ENCODE peak calls at places on chromosomes 6 and 20, in ten cellular contexts. H, P, D, N, J, I, O, Y, M and Z are unnamed samples.

GRCh38 chr6:134908906-134909516 is 40.9 kb downstream of the ALDH8A1 start:
- DNase-seq in H (no peak), P (no peak), D (peak; percentile 67), N (no peak), J (peak; percentile 91), I (no peak), O (no peak), Y (peak; percentile 91), M (peak; percentile 95), Z (peak; percentile 74)

GRCh38 chr6:163955131-163955530 is 540.6 kb downstream of the QKI start:
- DNase-seq in H (no peak), P (no peak), D (no peak), N (no peak), J (peak; percentile 88), I (no peak), O (no peak), Y (no peak), M (no peak), Z (no peak)

GRCh38 chr6:150535818-150536220 is 63.9 kb upstream of the PLEKHG1 start:
- DNase-seq in H (no peak), P (no peak), D (no peak), N (no peak), J (no peak), I (no peak), O (no peak), Y (no peak), M (no peak), Z (no peak)

GRCh38 chr6:156809034-156809433 is 31.9 kb downstream of the ARID1B start:
- DNase-seq in H (no peak), P (peak; percentile 29), D (peak; percentile 97), N (no peak), J (peak; percentile 57), I (no peak), O (no peak), Y (no peak), M (no peak), Z (no peak)

GRCh38 chr20:37914672-37915433 is 11.9 kb downstream of the VSTM2L start:
- DNase-seq in H (no peak), P (peak; percentile 92), D (no peak), N (no peak), J (no peak), I (peak; percentile 82), O (no peak), Y (no peak), M (no peak), Z (no peak)

GRCh38 chr6:116159782-116160524 is 34.0 kb upstream of the COL10A1 start:
- DNase-seq in H (no peak), P (no peak), D (no peak), N (no peak), J (no peak), I (no peak), O (no peak), Y (no peak), M (no peak), Z (no peak)

GRCh38 chr6:16450821-16451220 is 212.4 kb downstream of the GMPR start:
- DNase-seq in H (no peak), P (no peak), D (no peak), N (no peak), J (peak; percentile 56), I (no peak), O (no peak), Y (no peak), M (peak; percentile 60), Z (no peak)

GRCh38 chr6:117233146-117233545 is 32.2 kb upstream of the VGLL2 start:
- DNase-seq in H (no peak), P (no peak), D (no peak), N (no peak), J (peak; percentile 19), I (no peak), O (no peak), Y (no peak), M (no peak), Z (no peak)

GRCh38 chr6:47743744-47744143 is 38.1 kb upstream of the OPN5 start:
- DNase-seq in H (no peak), P (no peak), D (no peak), N (no peak), J (no peak), I (no peak), O (no peak), Y (no peak), M (no peak), Z (no peak)

GRCh38 chr6:159701413-159701999 is 8.5 kb upstream of the SOD2 start:
- DNase-seq in H (no peak), P (no peak), D (peak; percentile 58), N (no peak), J (peak; percentile 81), I (no peak), O (no peak), Y (no peak), M (peak; percentile 82), Z (no peak)

GRCh38 chr6:142537612-142538478 is 236.0 kb downstream of the ADGRG6 start:
- DNase-seq in H (no peak), P (peak; percentile 57), D (peak; percentile 78), N (no peak), J (peak; percentile 13), I (no peak), O (no peak), Y (no peak), M (peak; percentile 53), Z (no peak)

GRCh38 chr20:10786678-10787077 is 112.9 kb upstream of the JAG1 start:
- DNase-seq in H (no peak), P (no peak), D (no peak), N (no peak), J (no peak), I (no peak), O (no peak), Y (no peak), M (no peak), Z (no peak)

GRCh38 chr6:154466139-154466538 is 44.3 kb downstream of the CNKSR3 start:
- DNase-seq in H (no peak), P (no peak), D (no peak), N (no peak), J (no peak), I (no peak), O (no peak), Y (no peak), M (no peak), Z (no peak)

GRCh38 chr20:41268917-41269652 is 48.4 kb downstream of the ZHX3 start:
- DNase-seq in H (no peak), P (no peak), D (no peak), N (no peak), J (no peak), I (no peak), O (no peak), Y (no peak), M (no peak), Z (no peak)

GRCh38 chr6:37512400-37512958 is 12.8 kb upstream of the CCDC167 start:
- DNase-seq in H (no peak), P (peak; percentile 18), D (no peak), N (no peak), J (no peak), I (no peak), O (no peak), Y (no peak), M (no peak), Z (no peak)

GRCh38 chr6:1832844-1833787 is 223.4 kb downstream of the FOXC1 start:
- DNase-seq in H (no peak), P (peak; percentile 85), D (no peak), N (no peak), J (peak; percentile 30), I (peak; percentile 61), O (no peak), Y (peak; percentile 70), M (no peak), Z (no peak)

GRCh38 chr6:136039185-136039584 is 187.7 kb downstream of the PDE7B start:
- DNase-seq in H (no peak), P (no peak), D (no peak), N (no peak), J (no peak), I (no peak), O (no peak), Y (no peak), M (no peak), Z (no peak)

GRCh38 chr20:25050501-25051350 is 7.2 kb downstream of the ACSS1 start:
- DNase-seq in H (no peak), P (no peak), D (no peak), N (no peak), J (no peak), I (no peak), O (no peak), Y (no peak), M (no peak), Z (no peak)

GRCh38 chr6:4186391-4186790 is 51.0 kb upstream of the ECI2 start:
- DNase-seq in H (no peak), P (no peak), D (no peak), N (no peak), J (no peak), I (no peak), O (no peak), Y (no peak), M (no peak), Z (no peak)

GRCh38 chr6:108492131-108492766 is 68.5 kb upstream of the FOXO3 start:
- DNase-seq in H (no peak), P (peak; percentile 68), D (peak; percentile 63), N (no peak), J (peak; percentile 59), I (peak; percentile 39), O (no peak), Y (no peak), M (peak; percentile 14), Z (no peak)

GRCh38 chr6:1991332-1991878 is 254.0 kb downstream of the GMDS start:
- DNase-seq in H (no peak), P (no peak), D (no peak), N (no peak), J (no peak), I (no peak), O (no peak), Y (no peak), M (no peak), Z (no peak)

GRCh38 chr6:21451546-21452013 is 142.0 kb upstream of the SOX4 start:
- DNase-seq in H (no peak), P (peak; percentile 35), D (no peak), N (no peak), J (no peak), I (no peak), O (no peak), Y (no peak), M (no peak), Z (no peak)